ENCODE peak calls at places on chromosomes 2 and 18, in eight cellular contexts. U is Ammon's horn; R is NCI-H524; X is substantia nigra; F is activated T-cell treated with anti-CD3 and anti-CD28 coated beads for 48 hours; S is kidney epithelial cell; M is germinal center; K is activated T-helper 9 cell treated with anti-CD3 and anti-CD28 coated beads, Interleukin-2, amount 50 U/mL, for 16 hours. G is an unnamed sample.

GRCh38 chr2:151860210-151860609 is 32.0 kb upstream of the ARL5A start:
- DNase-seq in S (no peak), K (no peak), U (no peak), R (no peak), X (no peak), M (no peak), F (no peak), G (no peak)

GRCh38 chr18:12393998-12394397 is 13.7 kb upstream of the PRELID3A start:
- DNase-seq in R (no peak), M (no peak), X (no peak), U (no peak), S (no peak), K (no peak), F (no peak), G (no peak)

GRCh38 chr2:84713441-84713840 is 167.4 kb downstream of the TRABD2A start:
- DNase-seq in S (no peak), K (no peak), U (no peak), R (no peak), X (no peak), M (no peak), F (no peak), G (no peak)

GRCh38 chr2:3169106-3169870 is 208.3 kb downstream of the EIPR1 start:
- DNase-seq in M (no peak), S (peak; percentile 14), F (no peak), R (no peak), X (no peak), K (no peak), U (no peak), G (no peak)

GRCh38 chr2:228263156-228263555 is 81.7 kb upstream of the SPHKAP start:
- DNase-seq in S (no peak), X (no peak), U (no peak), M (no peak), R (no peak), F (no peak), K (no peak), G (no peak)

GRCh38 chr2:130726614-130727180 is 2.2 kb upstream of the GPR148 start:
- DNase-seq in K (no peak), X (no peak), M (no peak), R (no peak), S (no peak), U (no peak), F (no peak), G (no peak)

GRCh38 chr2:175744000-175744399 is 258.1 kb downstream of the LNPK start:
- DNase-seq in U (no peak), K (no peak), S (no peak), R (no peak), X (no peak), F (no peak), M (no peak), G (no peak)

GRCh38 chr2:183490930-183491329 is 366.7 kb downstream of the NUP35 start:
- DNase-seq in F (no peak), M (no peak), U (peak; percentile 30), S (no peak), K (no peak), R (no peak), X (no peak), G (no peak)

GRCh38 chr2:205680067-205680466 is 2.2 kb upstream of the NRP2 start:
- DNase-seq in M (peak; percentile 57), K (no peak), U (no peak), R (peak; percentile 92), F (peak; percentile 27), S (no peak), X (peak; percentile 38), G (peak; percentile 89)

GRCh38 chr2:239169311-239170048 is 231.3 kb downstream of the HDAC4 start:
- DNase-seq in R (no peak), F (no peak), X (no peak), U (no peak), S (no peak), K (no peak), M (no peak), G (no peak)

GRCh38 chr18:55415258-55415871 is 172.6 kb downstream of the TCF4 start:
- DNase-seq in F (peak; percentile 67), M (peak; percentile 61), X (peak; percentile 88), S (no peak), U (peak; percentile 95), K (peak; percentile 36), R (peak; percentile 46), G (peak; percentile 41)

GRCh38 chr2:20625920-20626697 is 24.8 kb downstream of the HS1BP3 start:
- DNase-seq in M (no peak), U (no peak), R (no peak), X (peak; percentile 34), K (no peak), F (no peak), S (no peak), G (no peak)

GRCh38 chr2:96098900-96099590 is 17.3 kb downstream of the ADRA2B start:
- DNase-seq in F (no peak), X (no peak), S (no peak), K (no peak), U (no peak), M (no peak), R (no peak), G (no peak)

GRCh38 chr2:71669628-71670429 is 216.5 kb downstream of the DYSF start:
- DNase-seq in R (no peak), X (no peak), M (no peak), F (no peak), S (no peak), K (no peak), U (no peak), G (no peak)

GRCh38 chr2:182050333-182050855 is 64.7 kb downstream of the PPP1R1C start:
- DNase-seq in F (no peak), M (no peak), U (no peak), K (no peak), X (no peak), R (no peak), S (no peak), G (no peak)

GRCh38 chr18:68152770-68153169 is 562.1 kb downstream of the TMX3 start:
- DNase-seq in K (no peak), R (no peak), U (no peak), F (no peak), X (no peak), M (no peak), S (no peak), G (no peak)